ENCODE peak calls at places on chromosome 15, in eight cellular contexts. C, Y, Q, S, U, R, P and K are unnamed samples.
A peak's percentile ranks its signal among the peaks of the same experiment; 100 is the strongest.

GRCh38 chr15:59199775-59200465 is 6.7 kb upstream of the LDHAL6B start:
- DNase-seq in R (peak; percentile 70), P (no peak), Y (peak; percentile 44), U (no peak), Q (no peak), C (peak; percentile 29), S (no peak), K (peak; percentile 61)

GRCh38 chr15:31136016-31136415 is 34.5 kb upstream of the TRPM1 start:
- DNase-seq in U (no peak), Q (peak; percentile 66), S (no peak), R (no peak), P (no peak), C (no peak), Y (no peak), K (no peak)

GRCh38 chr15:55990516-55990915 is 2.9 kb downstream of the NEDD4 start:
- DNase-seq in Q (no peak), S (no peak), Y (no peak), U (no peak), R (no peak), C (no peak), P (no peak), K (no peak)

GRCh38 chr15:36831125-36831914 is 251.9 kb downstream of the CDIN1 start:
- DNase-seq in Q (no peak), S (no peak), R (peak; percentile 32), C (no peak), U (peak; percentile 27), Y (peak; percentile 82), P (no peak), K (peak; percentile 76)

GRCh38 chr15:38623744-38624143 is 59.1 kb upstream of the RASGRP1 start:
- DNase-seq in R (no peak), S (no peak), P (no peak), Y (peak; percentile 8), C (no peak), U (no peak), Q (no peak), K (no peak)

GRCh38 chr15:38127306-38127731 is 125.3 kb upstream of the SPRED1 start:
- DNase-seq in C (no peak), Q (no peak), P (no peak), U (no peak), S (no peak), R (no peak), Y (no peak), K (no peak)

GRCh38 chr15:55334997-55335396 is 16.0 kb downstream of the PIGB start:
- DNase-seq in P (no peak), C (no peak), R (peak; percentile 35), Y (no peak), S (no peak), U (no peak), Q (no peak), K (no peak)

GRCh38 chr15:92034227-92034626 is 180.7 kb downstream of the SLCO3A1 start:
- DNase-seq in Q (no peak), P (no peak), U (no peak), C (peak; percentile 46), R (no peak), S (no peak), Y (peak; percentile 23), K (no peak)

GRCh38 chr15:65342493-65342892 is 35.3 kb downstream of the IGDCC3 start:
- DNase-seq in S (peak; percentile 47), P (no peak), C (no peak), U (no peak), Y (no peak), R (no peak), Q (no peak), K (no peak)

GRCh38 chr15:50531763-50532162 is 14.7 kb downstream of the USP50 start:
- DNase-seq in S (no peak), Y (no peak), Q (no peak), U (no peak), P (no peak), R (no peak), C (no peak), K (peak; percentile 50)

GRCh38 chr15:41001524-41001923 is 48.3 kb downstream of the CHAC1 start:
- DNase-seq in Y (no peak), S (no peak), C (no peak), P (no peak), U (no peak), Q (no peak), R (no peak), K (no peak)

GRCh38 chr15:34721802-34722795 is 32.7 kb downstream of the GJD2 start:
- DNase-seq in Q (no peak), U (peak; percentile 52), R (peak; percentile 30), P (no peak), S (peak; percentile 68), Y (peak; percentile 92), C (peak; percentile 67), K (peak; percentile 17)

GRCh38 chr15:34724486-34724885 is 30.3 kb downstream of the GJD2 start:
- DNase-seq in U (no peak), Q (no peak), S (no peak), R (no peak), Y (no peak), C (no peak), P (no peak), K (no peak)

GRCh38 chr15:34719883-34720148 is 35.0 kb downstream of the GJD2 start:
- DNase-seq in R (no peak), Q (no peak), S (no peak), P (no peak), Y (no peak), U (no peak), C (no peak), K (no peak)

GRCh38 chr15:34719051-34719882 is 35.5 kb downstream of the GJD2 start:
- DNase-seq in P (no peak), R (no peak), Q (no peak), Y (no peak), C (no peak), S (no peak), U (no peak), K (no peak)

DNA sequence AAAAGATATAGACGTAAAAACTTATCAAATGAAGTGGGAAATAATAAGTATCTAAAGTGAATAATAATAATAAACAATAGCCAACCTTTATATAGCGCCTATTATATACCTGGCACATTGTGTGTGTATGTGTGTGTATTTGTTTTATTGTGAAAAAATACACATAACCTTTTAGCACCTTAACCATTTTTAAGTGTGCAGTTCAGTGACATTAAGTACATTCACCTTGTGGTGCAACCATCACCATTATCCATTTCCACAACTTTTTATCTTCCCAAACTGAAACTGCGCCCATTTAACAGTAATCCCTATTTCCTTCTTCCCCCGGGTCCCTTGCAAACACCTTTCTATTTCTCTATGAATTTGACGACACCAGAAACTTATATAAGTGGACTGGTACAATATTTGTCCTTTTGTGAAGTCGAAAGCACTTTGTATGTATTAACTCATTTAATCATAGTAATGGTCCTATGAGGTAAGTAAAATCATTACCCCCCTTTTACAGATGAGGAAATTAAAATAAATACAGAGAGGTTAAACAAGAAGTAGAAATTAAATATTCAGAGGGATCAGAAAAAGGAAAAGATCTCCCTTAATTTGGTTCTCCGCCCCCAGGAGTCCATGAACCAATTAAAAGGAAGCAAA is 33.5 kb downstream of the GJD2 start:
- DNase-seq in R (no peak), S (no peak), C (no peak), Y (no peak), Q (no peak), P (no peak), U (no peak), K (no peak)
- H3K4me3 ChIP-seq in R (no peak overlapping the region), S (no peak overlapping the region), C (peak overlapping the region; percentile 34), Y (peak overlapping the region; percentile 14), Q (no peak overlapping the region), P (no peak overlapping the region), U (no peak overlapping the region), K (no peak overlapping the region)

DNA sequence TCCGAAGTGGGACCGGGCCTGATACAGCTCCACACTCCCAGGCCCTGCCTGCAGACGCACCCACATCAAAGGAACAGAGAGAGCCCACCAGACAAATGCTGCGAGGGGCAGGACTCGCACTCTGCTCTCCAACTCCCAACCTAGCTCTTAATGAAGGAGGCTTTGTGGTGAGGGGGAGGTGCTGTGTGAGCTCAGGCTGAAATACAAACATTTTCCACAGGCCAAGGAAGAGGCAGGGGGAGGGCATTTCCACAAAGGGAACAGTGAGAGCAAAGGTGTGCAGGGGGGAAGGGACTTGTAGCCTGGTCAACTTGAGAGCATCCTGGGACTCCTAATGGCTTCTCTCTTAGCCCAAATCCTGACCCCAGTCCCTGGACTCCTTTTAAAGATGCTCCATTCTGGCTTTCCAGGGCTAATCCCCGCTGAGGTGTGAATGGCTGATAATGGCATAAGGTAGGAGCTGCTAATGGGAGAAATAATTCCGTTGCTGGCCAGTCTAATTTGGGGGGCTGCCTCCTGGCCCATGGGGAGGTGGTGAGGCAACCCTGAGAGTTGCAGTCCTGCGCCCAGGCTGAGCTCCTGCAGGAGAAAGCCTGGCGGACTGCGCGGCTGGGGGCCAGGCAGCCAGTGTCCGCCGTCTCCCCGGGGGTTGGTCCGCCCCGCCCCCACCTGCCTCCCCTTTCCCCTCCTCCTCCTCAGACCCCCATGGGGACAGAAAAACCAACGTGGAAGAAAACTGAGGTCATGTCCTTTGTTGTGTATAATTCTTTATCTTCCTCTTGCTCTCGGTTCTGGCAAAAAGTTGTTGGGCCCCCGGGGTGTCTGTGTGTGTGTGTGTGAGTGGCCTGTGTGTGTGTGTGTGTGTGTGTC is 9.5 kb downstream of the LINGO1 start:
- DNase-seq in U (no peak), C (no peak), Y (no peak), Q (peak; percentile 41), S (no peak), R (no peak), P (no peak), K (no peak)
- TF ChIP-seq CTCF in U (no peak), C (no peak), Y (no peak), Q (no peak), S (no peak), R (no peak), P (no peak), K (no peak)

DNA sequence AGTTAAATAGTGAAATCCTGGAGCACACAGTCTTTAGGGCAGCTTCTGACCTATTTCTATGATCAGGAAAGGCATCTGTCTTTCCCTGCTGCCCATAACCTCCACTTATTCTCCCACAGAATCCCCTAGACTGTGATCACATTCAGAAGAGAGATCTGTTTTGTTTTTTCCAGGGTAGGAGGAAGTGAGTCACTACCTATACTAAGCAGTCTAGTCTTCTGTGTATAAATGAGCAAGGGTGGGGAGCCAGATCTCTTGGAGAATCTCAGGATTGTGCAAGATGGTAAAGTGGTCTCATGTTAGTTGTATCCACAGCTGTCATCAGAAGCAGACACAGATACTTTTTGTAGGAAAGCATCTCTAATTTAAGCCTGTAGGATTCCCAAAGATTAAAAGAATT is 11.8 kb upstream of the FBXO22 start:
- DNase-seq in R (peak; percentile 90), U (peak; percentile 55), S (no peak), Y (peak; percentile 81), P (no peak), C (no peak), Q (no peak), K (peak; percentile 88)
- H3K4me3 ChIP-seq in R (no peak overlapping the region), U (no peak overlapping the region), S (no peak overlapping the region), Y (no peak overlapping the region), P (no peak overlapping the region), C (no peak overlapping the region), Q (no peak overlapping the region), K (no peak overlapping the region)

GRCh38 chr15:98174286-98174685 is 213.8 kb downstream of the ARRDC4 start:
- DNase-seq in Q (no peak), P (no peak), S (no peak), C (no peak), U (no peak), R (no peak), Y (peak; percentile 37), K (no peak)
- TF ChIP-seq CTCF in Q (no peak), P (no peak), S (no peak), C (no peak), U (no peak), R (no peak), Y (no peak), K (no peak)

GRCh38 chr15:84750583-84751092 is 2.2 kb downstream of the ZNF592 start:
- DNase-seq in S (no peak), Y (no peak), P (no peak), C (no peak), R (no peak), Q (no peak), U (no peak), K (no peak)
- H3K4me3 ChIP-seq in S (no peak overlapping the region), Y (no peak overlapping the region), P (no peak overlapping the region), C (peak overlapping the region; percentile 93), R (peak overlapping the region; percentile 96), Q (peak overlapping the region; percentile 91), U (no peak overlapping the region), K (no peak overlapping the region)

GRCh38 chr15:35519536-35520149 is 26.3 kb downstream of the DPH6 start:
- DNase-seq in U (no peak), S (no peak), P (no peak), R (peak; percentile 81), Q (peak; percentile 10), C (no peak), Y (peak; percentile 51), K (peak; percentile 69)
- TF ChIP-seq CTCF in U (peak; percentile 45), S (peak; percentile 56), P (no peak), R (peak; percentile 63), Q (peak; percentile 40), C (peak; percentile 66), Y (peak; percentile 73), K (peak; percentile 40)